ENCODE peak calls at places on chromosomes 13 and 19, in ten cellular contexts. E, M, X, L, C, P, B, T, Y and G are unnamed samples.

GRCh38 chr19:6802336-6803035 is 30.0 kb downstream of the VAV1 start:
- DNase-seq in E (peak), M (peak), X (peak), L (no peak), C (peak), P (no peak), B (peak), T (no peak), Y (peak), G (peak)

GRCh38 chr13:48530833-48531232 is 2.0 kb downstream of the RCBTB2 start:
- DNase-seq in E (peak), M (no peak), X (no peak), L (no peak), C (no peak), P (no peak), B (no peak), T (no peak), Y (no peak), G (no peak)

GRCh38 chr13:41590122-41590521 is 132.8 kb downstream of the RGCC start:
- DNase-seq in E (no peak), M (no peak), X (peak), L (no peak), C (no peak), P (no peak), B (no peak), T (no peak), Y (no peak), G (no peak)

GRCh38 chr13:75226755-75227435 is 255.1 kb downstream of the TBC1D4 start:
- DNase-seq in E (no peak), M (no peak), X (peak), L (no peak), C (no peak), P (no peak), B (no peak), T (no peak), Y (no peak), G (no peak)

GRCh38 chr19:23060016-23060415 is 56.8 kb upstream of the ZNF730 start:
- DNase-seq in E (no peak), M (no peak), X (no peak), L (no peak), C (no peak), P (no peak), B (no peak), T (no peak), Y (no peak), G (no peak)

GRCh38 chr19:13154911-13155471 is 4.8 kb downstream of the IER2 start:
- DNase-seq in E (no peak), M (peak), X (no peak), L (peak), C (peak), P (peak), B (peak), T (peak), Y (peak), G (peak)

GRCh38 chr13:105611424-105611823 is 924.0 kb downstream of the EFNB2 start:
- DNase-seq in E (no peak), M (no peak), X (no peak), L (no peak), C (no peak), P (no peak), B (no peak), T (no peak), Y (no peak), G (no peak)

GRCh38 chr13:98216711-98217110 is 39.6 kb upstream of the RNF113B start:
- DNase-seq in E (peak), M (no peak), X (no peak), L (no peak), C (no peak), P (no peak), B (no peak), T (no peak), Y (no peak), G (no peak)

GRCh38 chr13:55792544-55793178 is 1348.1 kb upstream of the PRR20A start:
- DNase-seq in E (no peak), M (no peak), X (no peak), L (no peak), C (no peak), P (no peak), B (no peak), T (no peak), Y (no peak), G (no peak)

GRCh38 chr19:47725759-47726401 is 12.7 kb downstream of the EHD2 start:
- DNase-seq in E (no peak), M (no peak), X (peak), L (no peak), C (no peak), P (peak), B (no peak), T (no peak), Y (no peak), G (no peak)

GRCh38 chr13:47564041-47564440 is 437.0 kb downstream of the SUCLA2 start:
- DNase-seq in E (no peak), M (no peak), X (no peak), L (no peak), C (no peak), P (no peak), B (no peak), T (peak), Y (no peak), G (no peak)

DNA sequence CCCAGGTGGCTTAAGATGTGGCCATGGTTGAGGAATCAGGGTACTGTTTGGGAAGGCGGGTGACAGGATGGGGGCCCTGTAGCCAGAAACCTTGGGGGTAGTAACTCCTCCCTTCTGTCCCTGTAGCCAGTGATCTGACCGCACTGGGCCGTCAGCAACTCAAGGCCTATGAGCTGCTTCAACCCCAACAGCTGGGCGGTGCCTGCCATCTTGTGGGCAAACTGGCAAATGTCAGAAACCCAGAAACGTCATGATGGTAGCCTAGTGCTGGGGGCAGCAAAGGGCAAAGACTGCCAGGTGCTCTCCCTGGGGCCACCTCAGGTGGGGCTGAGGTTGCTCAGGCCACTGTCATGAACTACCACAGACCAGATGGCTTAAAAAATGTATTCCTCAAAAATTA is 3.5 kb downstream of the COPE start:
- DNase-seq in E (no peak), M (peak), X (peak), L (peak), C (no peak), P (no peak), B (no peak), T (peak), Y (peak), G (no peak)
- TF ChIP-seq EP300 in E (no peak), M (no peak), X (no peak), L (no peak), C (no peak), P (no peak), B (no peak), T (no peak), Y (no peak), G (no peak)

GRCh38 chr19:678791-679388 is 2.7 kb downstream of the FSTL3 start:
- DNase-seq in E (no peak), M (no peak), X (no peak), L (peak), C (peak), P (peak), B (no peak), T (no peak), Y (no peak), G (no peak)

GRCh38 chr19:679418-680286 is 3.5 kb downstream of the FSTL3 start:
- DNase-seq in E (no peak), M (peak), X (peak), L (peak), C (peak), P (peak), B (peak), T (no peak), Y (peak), G (no peak)

GRCh38 chr19:681029-681626 is 4.9 kb downstream of the FSTL3 start:
- DNase-seq in E (no peak), M (peak), X (no peak), L (peak), C (peak), P (peak), B (peak), T (no peak), Y (peak), G (no peak)

GRCh38 chr19:681638-682037 is 5.4 kb downstream of the FSTL3 start:
- DNase-seq in E (no peak), M (no peak), X (no peak), L (no peak), C (peak), P (no peak), B (no peak), T (no peak), Y (no peak), G (no peak)

GRCh38 chr19:680287-681028 is 4.3 kb downstream of the FSTL3 start:
- DNase-seq in E (peak), M (peak), X (peak), L (peak), C (peak), P (peak), B (peak), T (peak), Y (peak), G (peak)
- TF ChIP-seq CTCF in E (peak), M (no peak), X (peak), L (peak), C (peak), P (peak), B (no peak), T (peak), Y (peak), G (peak)

DNA sequence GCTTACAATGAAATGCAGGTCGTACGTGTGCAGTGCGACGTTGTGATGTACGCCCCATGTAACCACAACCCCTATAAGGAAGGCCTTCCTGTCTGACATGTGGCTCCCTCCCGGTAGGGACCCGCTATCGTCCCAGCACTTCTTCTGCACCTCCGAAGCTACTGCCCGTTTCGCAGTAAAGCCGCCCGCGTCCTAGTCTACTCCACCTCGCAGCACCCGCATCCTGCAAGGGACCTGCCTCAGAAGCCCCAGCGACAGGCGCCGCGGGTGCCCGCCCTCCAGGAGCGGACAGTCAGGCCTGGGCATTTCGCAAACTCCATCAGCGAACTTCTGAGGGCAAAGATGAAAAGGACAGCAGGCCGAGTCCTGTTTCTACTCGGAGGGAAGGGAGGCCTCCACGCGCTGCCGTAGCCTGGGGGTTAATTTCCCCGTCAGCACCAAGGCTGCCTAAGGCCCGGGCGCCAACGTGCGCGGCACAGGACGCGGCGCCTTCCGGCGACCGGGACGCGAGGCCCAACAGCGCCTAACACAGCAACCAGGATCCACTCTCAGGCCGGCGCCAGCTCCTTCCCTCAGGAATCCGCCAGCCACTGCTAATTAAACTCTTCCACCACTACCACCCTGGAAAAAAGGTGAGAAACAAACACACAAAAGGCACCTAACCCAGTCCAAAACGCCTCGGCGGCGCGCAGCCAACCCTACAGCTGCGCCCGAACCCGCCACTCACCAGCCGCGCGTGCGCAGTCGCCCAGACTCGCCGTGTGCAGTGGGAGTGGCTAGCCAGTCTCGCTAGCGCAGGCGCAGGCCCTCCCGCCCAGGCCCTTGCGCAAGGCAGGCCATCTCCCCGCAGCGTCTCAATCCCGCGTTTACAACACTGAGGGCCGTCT is at the start of gene EEF1AKMT1:
- DNase-seq in E (peak), M (peak), X (peak), L (peak), C (peak), P (peak), B (peak), T (peak), Y (peak), G (peak)
- TF ChIP-seq POLR2A in E (peak), M (peak), X (peak), L (peak), C (peak), P (peak), B (peak), T (peak), Y (peak), G (peak)

DNA sequence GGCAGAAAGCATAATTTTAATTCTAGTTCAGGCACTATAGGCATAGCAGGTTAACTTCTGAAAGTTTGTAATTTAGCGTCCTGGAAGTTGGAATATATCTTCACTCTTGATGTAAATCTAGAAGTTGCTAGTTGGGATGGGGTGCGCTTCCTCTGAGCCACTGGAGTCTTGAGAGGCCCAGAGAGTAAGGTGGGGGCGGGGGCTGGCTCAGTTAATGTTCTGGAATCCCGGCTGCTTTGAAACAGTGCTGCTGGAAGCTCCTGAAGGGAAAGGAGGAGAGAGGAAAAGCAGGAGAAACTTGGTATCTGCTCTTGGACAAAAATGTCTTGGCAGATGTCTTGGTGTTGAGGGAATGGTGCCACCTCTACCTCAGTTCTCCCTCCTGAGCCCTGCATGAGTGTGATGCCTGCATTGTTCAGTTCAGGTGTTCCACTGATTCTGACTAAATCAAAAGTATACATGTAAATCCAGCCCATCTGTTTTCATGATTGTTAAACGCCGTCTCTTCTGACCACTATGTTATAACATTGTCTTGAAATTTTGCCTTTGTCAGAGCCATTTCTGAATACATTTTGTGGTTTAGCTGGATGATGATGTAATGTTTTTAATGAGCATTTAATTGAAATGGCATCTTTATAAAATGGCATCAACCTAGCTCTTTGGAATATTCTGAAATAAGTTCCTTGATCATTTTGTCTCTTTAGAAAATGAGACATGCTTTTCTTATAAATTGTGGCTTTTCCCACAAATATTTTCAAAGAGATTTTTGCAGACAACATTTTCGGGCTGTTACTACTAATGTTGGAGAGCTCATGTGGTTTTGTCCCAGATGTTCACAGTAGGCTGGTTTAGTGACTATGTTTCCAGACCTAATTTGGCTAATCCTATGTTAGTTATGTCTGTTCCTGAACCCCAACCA is 202.7 kb downstream of the SHISA2 start:
- DNase-seq in E (no peak), M (no peak), X (no peak), L (no peak), C (no peak), P (no peak), B (no peak), T (no peak), Y (no peak), G (no peak)
- TF ChIP-seq EP300 in E (no peak), M (no peak), X (no peak), L (no peak), C (no peak), P (no peak), B (no peak), T (no peak), Y (no peak), G (no peak)

DNA sequence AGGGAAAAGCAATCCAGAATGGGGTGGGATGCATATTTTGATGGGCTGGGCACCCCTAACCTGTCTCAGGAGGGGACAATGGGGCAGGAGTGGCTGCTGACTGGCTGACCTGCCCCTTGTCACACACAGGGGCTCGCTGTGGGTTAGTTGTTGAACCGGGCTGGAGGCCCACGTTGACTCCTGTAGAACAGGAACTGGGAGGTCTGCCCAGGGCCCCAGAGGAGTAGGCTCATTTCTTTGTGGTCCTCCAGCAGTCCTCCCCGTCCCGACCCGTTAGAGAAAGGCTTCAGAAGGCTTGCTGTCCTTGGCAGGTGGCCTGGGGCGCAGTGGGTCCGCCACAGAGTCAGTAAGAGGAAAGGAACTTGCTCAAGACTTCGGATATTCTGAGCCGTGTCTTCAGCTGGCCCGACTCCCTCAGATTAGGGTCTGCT is 70.1 kb downstream of the COL4A1 start:
- DNase-seq in E (no peak), M (no peak), X (no peak), L (no peak), C (no peak), P (peak), B (no peak), T (no peak), Y (no peak), G (peak)
- TF ChIP-seq CTCF in E (no peak), M (no peak), X (no peak), L (no peak), C (no peak), P (no peak), B (no peak), T (no peak), Y (no peak), G (no peak)

GRCh38 chr19:11404588-11405258 is 14.4 kb downstream of the RGL3 start:
- DNase-seq in E (no peak), M (no peak), X (no peak), L (no peak), C (no peak), P (no peak), B (no peak), T (no peak), Y (no peak), G (no peak)
- TF ChIP-seq POLR2A in E (no peak), M (no peak), X (no peak), L (no peak), C (no peak), P (no peak), B (no peak), T (no peak), Y (no peak), G (no peak)

GRCh38 chr19:17202249-17202648 is 12.9 kb upstream of the USE1 start:
- DNase-seq in E (no peak), M (no peak), X (peak), L (no peak), C (no peak), P (no peak), B (no peak), T (no peak), Y (no peak), G (no peak)
- TF ChIP-seq EP300 in E (no peak), M (no peak), X (no peak), L (no peak), C (no peak), P (no peak), B (no peak), T (no peak), Y (no peak), G (no peak)

GRCh38 chr13:96018135-96018534 is 35.1 kb downstream of the UGGT2 start:
- DNase-seq in E (no peak), M (no peak), X (no peak), L (no peak), C (no peak), P (no peak), B (no peak), T (no peak), Y (no peak), G (no peak)

GRCh38 chr13:96020941-96021340 is 32.3 kb downstream of the UGGT2 start:
- DNase-seq in E (no peak), M (no peak), X (no peak), L (no peak), C (no peak), P (no peak), B (no peak), T (peak), Y (no peak), G (no peak)

GRCh38 chr13:96025283-96025682 is 27.9 kb downstream of the UGGT2 start:
- DNase-seq in E (no peak), M (no peak), X (no peak), L (no peak), C (no peak), P (no peak), B (no peak), T (no peak), Y (no peak), G (no peak)

GRCh38 chr13:96020155-96020575 is 33.0 kb downstream of the UGGT2 start:
- DNase-seq in E (peak), M (peak), X (peak), L (no peak), C (no peak), P (no peak), B (no peak), T (peak), Y (peak), G (no peak)
- TF ChIP-seq CTCF in E (peak), M (no peak), X (peak), L (no peak), C (peak), P (peak), B (peak), T (peak), Y (peak), G (peak)

GRCh38 chr19:10316229-10317044 is 622 bp upstream of the FDX2 start:
- DNase-seq in E (no peak), M (no peak), X (no peak), L (no peak), C (no peak), P (no peak), B (no peak), T (no peak), Y (no peak), G (no peak)

GRCh38 chr19:10318807-10319426 is 3.1 kb upstream of the FDX2 start:
- DNase-seq in E (no peak), M (no peak), X (no peak), L (no peak), C (no peak), P (no peak), B (no peak), T (no peak), Y (no peak), G (no peak)

GRCh38 chr19:10317045-10317856 is 1.4 kb upstream of the FDX2 start:
- DNase-seq in E (no peak), M (no peak), X (no peak), L (no peak), C (no peak), P (peak), B (no peak), T (no peak), Y (no peak), G (no peak)

GRCh38 chr19:10317857-10318462 is 2.1 kb upstream of the FDX2 start:
- DNase-seq in E (no peak), M (no peak), X (no peak), L (no peak), C (no peak), P (peak), B (no peak), T (no peak), Y (no peak), G (no peak)

DNA sequence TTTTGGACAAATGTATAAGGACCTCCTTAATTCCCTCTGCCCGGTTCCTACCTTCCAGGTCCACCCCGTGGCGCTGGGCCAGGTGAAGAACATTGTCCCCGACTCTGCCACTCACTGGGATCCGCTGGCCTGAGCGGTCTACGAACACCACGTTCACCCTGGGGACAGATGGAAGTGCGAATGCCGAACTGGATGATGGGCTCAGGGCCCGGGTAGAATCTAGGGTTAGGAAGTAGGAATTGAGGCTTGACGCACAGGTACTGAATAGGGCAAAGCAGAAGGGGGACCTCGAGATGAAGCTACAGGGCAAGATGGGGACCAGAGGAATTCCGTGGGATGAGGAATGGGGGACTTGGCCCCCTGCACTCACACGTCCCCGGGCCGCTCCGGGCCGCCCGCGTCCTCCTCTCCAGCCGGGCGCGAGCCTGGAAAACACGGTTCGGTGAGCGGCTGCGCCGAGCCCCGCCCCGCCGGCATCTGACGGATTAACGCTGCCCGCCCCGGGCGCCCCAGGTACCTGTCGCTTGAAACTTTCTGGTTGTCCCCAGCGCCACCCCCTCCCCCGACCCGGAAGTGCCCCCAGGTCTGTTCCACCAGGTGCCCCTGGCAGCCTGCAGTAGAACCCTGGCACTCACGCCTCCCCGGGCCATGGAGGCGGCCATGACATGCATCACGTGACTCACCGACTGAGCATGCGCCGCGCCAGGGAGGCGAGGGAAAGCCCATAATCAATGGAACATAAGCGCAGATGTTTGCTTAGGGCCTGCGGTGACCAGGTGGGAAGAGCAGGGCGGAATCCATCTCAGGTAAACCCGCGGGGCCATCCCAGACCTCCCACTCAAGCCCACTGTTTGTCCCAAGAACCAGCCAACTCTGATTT is at the start of gene FDX2:
- DNase-seq in E (peak), M (peak), X (peak), L (peak), C (peak), P (peak), B (peak), T (peak), Y (peak), G (peak)
- TF ChIP-seq POLR2A in E (peak), M (no peak), X (peak), L (peak), C (no peak), P (no peak), B (no peak), T (peak), Y (peak), G (no peak)